ENCODE peak calls at places on chromosomes 4 and X, in eight cellular contexts. One of them, this sample, is unnamed.

GRCh38 chrX:20211261-20211786 is 55.4 kb downstream of the RPS6KA3 start:
- DNase-seq in A172: no peak
- DNase-seq in HCT116: no peak
- DNase-seq in bronchial epithelial cell: no peak
- DNase-seq in Caki2: no peak
- DNase-seq in right cardiac atrium: no peak
- DNase-seq in lower lobe of right lung: no peak
- DNase-seq in psoas muscle: no peak
- DNase-seq in this sample: no peak

GRCh38 chr4:183632689-183633088 is 26.3 kb downstream of the RWDD4 start:
- DNase-seq in A172: no peak
- DNase-seq in HCT116: no peak
- DNase-seq in bronchial epithelial cell: no peak
- DNase-seq in Caki2: no peak
- DNase-seq in right cardiac atrium: no peak
- DNase-seq in lower lobe of right lung: no peak
- DNase-seq in psoas muscle: no peak
- DNase-seq in this sample: no peak

GRCh38 chr4:52201705-52202104 is 150.6 kb downstream of the SPATA18 start:
- DNase-seq in A172: peak; percentile 8
- DNase-seq in HCT116: no peak
- DNase-seq in bronchial epithelial cell: no peak
- DNase-seq in Caki2: no peak
- DNase-seq in right cardiac atrium: no peak
- DNase-seq in lower lobe of right lung: no peak
- DNase-seq in psoas muscle: no peak
- DNase-seq in this sample: no peak

GRCh38 chrX:71859637-71860036 is 51.0 kb upstream of the NHSL2 start:
- DNase-seq in A172: peak; percentile 49
- DNase-seq in HCT116: peak; percentile 6
- DNase-seq in bronchial epithelial cell: peak; percentile 13
- DNase-seq in Caki2: peak; percentile 36
- DNase-seq in right cardiac atrium: no peak
- DNase-seq in lower lobe of right lung: no peak
- DNase-seq in psoas muscle: no peak
- DNase-seq in this sample: no peak

GRCh38 chrX:53048169-53049126 is at the start of gene GPR173:
- DNase-seq in A172: peak; percentile 37
- DNase-seq in HCT116: no peak
- DNase-seq in bronchial epithelial cell: no peak
- DNase-seq in Caki2: peak; percentile 30
- DNase-seq in right cardiac atrium: peak; percentile 71
- DNase-seq in lower lobe of right lung: peak; percentile 50
- DNase-seq in psoas muscle: no peak
- DNase-seq in this sample: no peak

GRCh38 chrX:71221145-71221544 is 1.9 kb upstream of the GJB1 start:
- DNase-seq in A172: no peak
- DNase-seq in HCT116: no peak
- DNase-seq in bronchial epithelial cell: no peak
- DNase-seq in Caki2: no peak
- DNase-seq in right cardiac atrium: no peak
- DNase-seq in lower lobe of right lung: no peak
- DNase-seq in psoas muscle: no peak
- DNase-seq in this sample: no peak

GRCh38 chrX:108036298-108036973 is 8.4 kb upstream of the VSIG1 start:
- DNase-seq in A172: peak; percentile 9
- DNase-seq in HCT116: no peak
- DNase-seq in bronchial epithelial cell: peak; percentile 96
- DNase-seq in Caki2: peak; percentile 74
- DNase-seq in right cardiac atrium: no peak
- DNase-seq in lower lobe of right lung: no peak
- DNase-seq in psoas muscle: no peak
- DNase-seq in this sample: peak; percentile 82

GRCh38 chrX:154380153-154380552 is 1.1 kb downstream of the EMD start:
- DNase-seq in A172: peak; percentile 28
- DNase-seq in HCT116: no peak
- DNase-seq in bronchial epithelial cell: no peak
- DNase-seq in Caki2: no peak
- DNase-seq in right cardiac atrium: no peak
- DNase-seq in lower lobe of right lung: no peak
- DNase-seq in psoas muscle: no peak
- DNase-seq in this sample: no peak

GRCh38 chrX:105063743-105064142 is 156.8 kb downstream of the TEX13A start:
- DNase-seq in A172: no peak
- DNase-seq in HCT116: no peak
- DNase-seq in bronchial epithelial cell: no peak
- DNase-seq in Caki2: no peak
- DNase-seq in right cardiac atrium: no peak
- DNase-seq in lower lobe of right lung: no peak
- DNase-seq in psoas muscle: no peak
- DNase-seq in this sample: no peak

GRCh38 chr4:82429728-82430192 is 502 bp downstream of the HNRNPDL start:
- DNase-seq in A172: no peak
- DNase-seq in HCT116: no peak
- DNase-seq in bronchial epithelial cell: peak; percentile 40
- DNase-seq in Caki2: no peak
- DNase-seq in right cardiac atrium: no peak
- DNase-seq in lower lobe of right lung: no peak
- DNase-seq in psoas muscle: no peak
- DNase-seq in this sample: no peak

GRCh38 chr4:112058433-112058832 is 86.8 kb upstream of the FAM241A start:
- DNase-seq in A172: peak; percentile 55
- DNase-seq in HCT116: no peak
- DNase-seq in bronchial epithelial cell: peak; percentile 58
- DNase-seq in Caki2: no peak
- DNase-seq in right cardiac atrium: no peak
- DNase-seq in lower lobe of right lung: no peak
- DNase-seq in psoas muscle: no peak
- DNase-seq in this sample: peak; percentile 53

GRCh38 chrX:150643271-150643670 is 49.9 kb upstream of the MTMR1 start:
- DNase-seq in A172: no peak
- DNase-seq in HCT116: no peak
- DNase-seq in bronchial epithelial cell: peak; percentile 22
- DNase-seq in Caki2: no peak
- DNase-seq in right cardiac atrium: no peak
- DNase-seq in lower lobe of right lung: no peak
- DNase-seq in psoas muscle: no peak
- DNase-seq in this sample: no peak

GRCh38 chr4:96136056-96136455 is 296.2 kb downstream of the PDHA2 start:
- DNase-seq in A172: no peak
- DNase-seq in HCT116: no peak
- DNase-seq in bronchial epithelial cell: no peak
- DNase-seq in Caki2: no peak
- DNase-seq in right cardiac atrium: no peak
- DNase-seq in lower lobe of right lung: no peak
- DNase-seq in psoas muscle: no peak
- DNase-seq in this sample: no peak

GRCh38 chr4:1310796-1311715 is 21.4 kb downstream of the MAEA start:
- DNase-seq in A172: no peak
- DNase-seq in HCT116: no peak
- DNase-seq in bronchial epithelial cell: no peak
- DNase-seq in Caki2: no peak
- DNase-seq in right cardiac atrium: no peak
- DNase-seq in lower lobe of right lung: peak; percentile 39
- DNase-seq in psoas muscle: peak; percentile 53
- DNase-seq in this sample: no peak

GRCh38 chrX:120087289-120088017 is 10.0 kb upstream of the RHOXF2B start:
- DNase-seq in A172: no peak
- DNase-seq in HCT116: no peak
- DNase-seq in bronchial epithelial cell: no peak
- DNase-seq in Caki2: no peak
- DNase-seq in right cardiac atrium: no peak
- DNase-seq in lower lobe of right lung: no peak
- DNase-seq in psoas muscle: no peak
- DNase-seq in this sample: no peak

GRCh38 chr4:84994280-84994679 is 27.8 kb upstream of the WDFY3 start:
- DNase-seq in A172: no peak
- DNase-seq in HCT116: no peak
- DNase-seq in bronchial epithelial cell: no peak
- DNase-seq in Caki2: no peak
- DNase-seq in right cardiac atrium: no peak
- DNase-seq in lower lobe of right lung: no peak
- DNase-seq in psoas muscle: no peak
- DNase-seq in this sample: peak; percentile 5

GRCh38 chr4:126004936-126005335 is 690.2 kb downstream of the FAT4 start:
- DNase-seq in A172: peak; percentile 11
- DNase-seq in HCT116: no peak
- DNase-seq in bronchial epithelial cell: peak; percentile 60
- DNase-seq in Caki2: peak; percentile 23
- DNase-seq in right cardiac atrium: no peak
- DNase-seq in lower lobe of right lung: no peak
- DNase-seq in psoas muscle: no peak
- DNase-seq in this sample: peak; percentile 19

GRCh38 chr4:40897557-40898203 is 147.9 kb downstream of the NSUN7 start:
- DNase-seq in A172: peak; percentile 68
- DNase-seq in HCT116: peak; percentile 40
- DNase-seq in bronchial epithelial cell: peak; percentile 56
- DNase-seq in Caki2: peak; percentile 62
- DNase-seq in right cardiac atrium: peak; percentile 72
- DNase-seq in lower lobe of right lung: peak; percentile 82
- DNase-seq in psoas muscle: peak; percentile 80
- DNase-seq in this sample: peak; percentile 35

GRCh38 chr4:108244576-108244975 is 75.8 kb upstream of the LEF1 start:
- DNase-seq in A172: no peak
- DNase-seq in HCT116: no peak
- DNase-seq in bronchial epithelial cell: no peak
- DNase-seq in Caki2: no peak
- DNase-seq in right cardiac atrium: no peak
- DNase-seq in lower lobe of right lung: no peak
- DNase-seq in psoas muscle: no peak
- DNase-seq in this sample: no peak

GRCh38 chrX:29911673-29912072 is 303.7 kb upstream of the MAGEB2 start:
- DNase-seq in A172: no peak
- DNase-seq in HCT116: no peak
- DNase-seq in bronchial epithelial cell: no peak
- DNase-seq in Caki2: no peak
- DNase-seq in right cardiac atrium: no peak
- DNase-seq in lower lobe of right lung: no peak
- DNase-seq in psoas muscle: no peak
- DNase-seq in this sample: no peak

GRCh38 chr4:1402021-1402515 is 4.2 kb downstream of the NKX1-1 start:
- DNase-seq in A172: no peak
- DNase-seq in HCT116: no peak
- DNase-seq in bronchial epithelial cell: no peak
- DNase-seq in Caki2: no peak
- DNase-seq in right cardiac atrium: no peak
- DNase-seq in lower lobe of right lung: no peak
- DNase-seq in psoas muscle: no peak
- DNase-seq in this sample: no peak

GRCh38 chr4:2331519-2332200 is 69.8 kb upstream of the MXD4 start:
- DNase-seq in A172: no peak
- DNase-seq in HCT116: no peak
- DNase-seq in bronchial epithelial cell: no peak
- DNase-seq in Caki2: no peak
- DNase-seq in right cardiac atrium: no peak
- DNase-seq in lower lobe of right lung: no peak
- DNase-seq in psoas muscle: no peak
- DNase-seq in this sample: no peak

GRCh38 chr4:186021461-186022167 is 47.3 kb upstream of the TLR3 start:
- DNase-seq in A172: no peak
- DNase-seq in HCT116: no peak
- DNase-seq in bronchial epithelial cell: peak; percentile 20
- DNase-seq in Caki2: peak; percentile 19
- DNase-seq in right cardiac atrium: peak; percentile 31
- DNase-seq in lower lobe of right lung: no peak
- DNase-seq in psoas muscle: no peak
- DNase-seq in this sample: no peak

GRCh38 chrX:72029473-72030411 is 102.0 kb downstream of the RTL5 start:
- DNase-seq in A172: peak; percentile 74
- DNase-seq in HCT116: no peak
- DNase-seq in bronchial epithelial cell: peak; percentile 82
- DNase-seq in Caki2: peak; percentile 66
- DNase-seq in right cardiac atrium: no peak
- DNase-seq in lower lobe of right lung: no peak
- DNase-seq in psoas muscle: no peak
- DNase-seq in this sample: peak; percentile 76

GRCh38 chr4:139603576-139604387 is 47.8 kb upstream of the SETD7 start:
- DNase-seq in A172: peak; percentile 73
- DNase-seq in HCT116: peak; percentile 49
- DNase-seq in bronchial epithelial cell: peak; percentile 65
- DNase-seq in Caki2: peak; percentile 61
- DNase-seq in right cardiac atrium: no peak
- DNase-seq in lower lobe of right lung: no peak
- DNase-seq in psoas muscle: no peak
- DNase-seq in this sample: no peak

GRCh38 chr4:150986085-150986484 is 29.0 kb downstream of the LRBA start:
- DNase-seq in A172: no peak
- DNase-seq in HCT116: no peak
- DNase-seq in bronchial epithelial cell: no peak
- DNase-seq in Caki2: no peak
- DNase-seq in right cardiac atrium: no peak
- DNase-seq in lower lobe of right lung: no peak
- DNase-seq in psoas muscle: no peak
- DNase-seq in this sample: no peak

GRCh38 chr4:82097504-82097903 is 276.3 kb downstream of the HNRNPD start:
- DNase-seq in A172: peak; percentile 19
- DNase-seq in HCT116: no peak
- DNase-seq in bronchial epithelial cell: no peak
- DNase-seq in Caki2: no peak
- DNase-seq in right cardiac atrium: no peak
- DNase-seq in lower lobe of right lung: no peak
- DNase-seq in psoas muscle: no peak
- DNase-seq in this sample: no peak

GRCh38 chr4:38574559-38575333 is 89.3 kb upstream of the KLF3 start:
- DNase-seq in A172: no peak
- DNase-seq in HCT116: no peak
- DNase-seq in bronchial epithelial cell: no peak
- DNase-seq in Caki2: peak; percentile 59
- DNase-seq in right cardiac atrium: no peak
- DNase-seq in lower lobe of right lung: no peak
- DNase-seq in psoas muscle: peak; percentile 79
- DNase-seq in this sample: no peak

GRCh38 chr4:169707958-169708643 is 49.6 kb downstream of the HPF1 start:
- DNase-seq in A172: no peak
- DNase-seq in HCT116: no peak
- DNase-seq in bronchial epithelial cell: no peak
- DNase-seq in Caki2: no peak
- DNase-seq in right cardiac atrium: no peak
- DNase-seq in lower lobe of right lung: no peak
- DNase-seq in psoas muscle: no peak
- DNase-seq in this sample: no peak

GRCh38 chr4:145819246-145820181 is 119.1 kb downstream of the ZNF827 start:
- DNase-seq in A172: no peak
- DNase-seq in HCT116: no peak
- DNase-seq in bronchial epithelial cell: no peak
- DNase-seq in Caki2: no peak
- DNase-seq in right cardiac atrium: no peak
- DNase-seq in lower lobe of right lung: no peak
- DNase-seq in psoas muscle: no peak
- DNase-seq in this sample: no peak

GRCh38 chrX:43505759-43506158 is 150.3 kb upstream of the MAOA start:
- DNase-seq in A172: no peak
- DNase-seq in HCT116: no peak
- DNase-seq in bronchial epithelial cell: peak; percentile 83
- DNase-seq in Caki2: no peak
- DNase-seq in right cardiac atrium: no peak
- DNase-seq in lower lobe of right lung: no peak
- DNase-seq in psoas muscle: no peak
- DNase-seq in this sample: peak; percentile 37

GRCh38 chr4:53932784-53933183 is 131.6 kb downstream of the CHIC2 start:
- DNase-seq in A172: peak; percentile 38
- DNase-seq in HCT116: no peak
- DNase-seq in bronchial epithelial cell: no peak
- DNase-seq in Caki2: no peak
- DNase-seq in right cardiac atrium: no peak
- DNase-seq in lower lobe of right lung: no peak
- DNase-seq in psoas muscle: no peak
- DNase-seq in this sample: no peak

GRCh38 chr4:75144475-75144874 is 211.6 kb downstream of the PARM1 start:
- DNase-seq in A172: no peak
- DNase-seq in HCT116: no peak
- DNase-seq in bronchial epithelial cell: no peak
- DNase-seq in Caki2: no peak
- DNase-seq in right cardiac atrium: no peak
- DNase-seq in lower lobe of right lung: no peak
- DNase-seq in psoas muscle: no peak
- DNase-seq in this sample: no peak

GRCh38 chr4:139839664-139840063 is 174.0 kb downstream of the MGST2 start:
- DNase-seq in A172: no peak
- DNase-seq in HCT116: no peak
- DNase-seq in bronchial epithelial cell: no peak
- DNase-seq in Caki2: no peak
- DNase-seq in right cardiac atrium: no peak
- DNase-seq in lower lobe of right lung: no peak
- DNase-seq in psoas muscle: no peak
- DNase-seq in this sample: no peak